ENCODE peak calls at places on chromosome 17, in six cellular contexts. M is CD4-positive, alpha-beta memory T cell; B is NT2/D1; D is GM23248; P is fibroblast of lung; A is pancreas. U is an unnamed sample.

GRCh38 chr17:1730345-1731193 is 6.1 kb downstream of the WDR81 start:
- DNase-seq in M (no peak), B (no peak), D (peak; percentile 93), P (peak; percentile 94), A (no peak), U (no peak)

GRCh38 chr17:33927732-33928133 is 327.4 kb upstream of the CCL2 start:
- DNase-seq in M (no peak), B (no peak), D (peak; percentile 50), P (peak; percentile 5), A (no peak), U (no peak)

GRCh38 chr17:77613627-77614026 is 344.9 kb upstream of the TNRC6C start:
- DNase-seq in M (no peak), B (no peak), D (no peak), P (no peak), A (no peak), U (no peak)

GRCh38 chr17:75006653-75007052 is 5.8 kb upstream of the MRPL58 start:
- DNase-seq in M (no peak), B (no peak), D (no peak), P (no peak), A (no peak), U (no peak)

GRCh38 chr17:74923538-74924249 is 379 bp upstream of the OTOP2 start:
- DNase-seq in M (peak; percentile 68), B (no peak), D (peak; percentile 71), P (peak; percentile 28), A (peak; percentile 96), U (no peak)

GRCh38 chr17:10126554-10127493 is 71.6 kb downstream of the GAS7 start:
- DNase-seq in M (no peak), B (no peak), D (peak; percentile 76), P (peak; percentile 90), A (no peak), U (no peak)

GRCh38 chr17:49548506-49549310 is 27.0 kb upstream of the NXPH3 start:
- DNase-seq in M (no peak), B (no peak), D (peak; percentile 62), P (peak; percentile 36), A (peak; percentile 60), U (no peak)

GRCh38 chr17:29045734-29046133 is 2.8 kb downstream of the PIPOX start:
- DNase-seq in M (no peak), B (no peak), D (peak; percentile 10), P (no peak), A (no peak), U (no peak)

GRCh38 chr17:37191219-37191618 is 184.6 kb upstream of the C17orf78 start:
- DNase-seq in M (no peak), B (no peak), D (no peak), P (peak; percentile 38), A (no peak), U (no peak)

DNA sequence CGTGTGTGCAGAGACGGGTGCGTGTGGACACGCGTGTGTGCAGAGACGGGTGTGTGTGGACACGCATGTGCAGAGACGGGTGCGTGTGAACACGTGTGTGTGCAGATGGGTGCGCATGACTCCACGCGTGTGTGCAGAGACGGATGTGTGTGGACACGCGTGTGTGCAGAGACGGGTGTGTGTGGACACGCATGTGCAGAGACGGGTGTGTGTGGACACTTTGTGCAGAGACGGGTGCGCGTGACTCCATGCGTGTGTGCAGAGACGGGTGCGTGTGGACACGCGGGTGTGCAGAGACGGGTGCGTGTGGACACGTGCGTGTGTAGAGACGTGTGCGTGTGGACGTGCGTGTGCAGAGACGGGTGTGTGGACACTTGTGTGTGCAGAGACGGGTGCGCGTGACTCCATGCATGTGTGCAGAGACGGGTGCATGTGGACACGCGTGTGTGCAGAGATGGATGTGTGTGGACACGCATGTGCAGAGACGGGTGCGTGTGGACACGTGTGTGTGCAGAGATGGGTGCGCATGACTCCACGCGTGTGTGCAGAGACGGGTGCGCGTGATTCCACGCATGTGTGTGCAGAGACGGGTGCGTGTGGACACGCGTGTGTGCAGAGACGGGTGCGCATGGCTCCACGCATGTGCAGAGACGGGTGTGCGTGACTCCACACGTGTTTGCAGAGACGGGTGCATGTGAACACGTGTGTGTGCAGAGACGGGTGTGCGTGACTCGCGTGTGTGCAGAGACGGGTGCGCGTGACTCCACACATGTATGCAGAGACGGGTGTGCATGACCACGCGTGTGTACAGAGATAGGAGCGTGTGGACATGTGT is 1.6 kb upstream of the CD7 start:
- DNase-seq in M (no peak), B (no peak), D (no peak), P (no peak), A (no peak), U (no peak)
- H3K4me1 ChIP-seq in M (peaks cover 42% of the 10 kb centered on the region), B (peaks cover 43% of the 10 kb centered on the region), D (no peaks in the 10 kb centered on the region), P (no peaks in the 10 kb centered on the region), A (peaks cover 3% of the 10 kb centered on the region), U (no peaks in the 10 kb centered on the region)

GRCh38 chr17:5092139-5093010 is 14.1 kb downstream of the ZFP3 start:
- DNase-seq in M (no peak), B (no peak), D (no peak), P (peak; percentile 18), A (no peak), U (no peak)
- H3K9me3 ChIP-seq in M (peaks cover 27% of the 10 kb centered on the region), B (peaks cover 91% of the 10 kb centered on the region), D (peaks cover 28% of the 10 kb centered on the region), P (peaks cover 4% of the 10 kb centered on the region), A (peaks cover 4% of the 10 kb centered on the region), U (peaks cover 9% of the 10 kb centered on the region)

GRCh38 chr17:8141046-8141445 is 11.2 kb downstream of the PER1 start:
- DNase-seq in M (no peak), B (no peak), D (no peak), P (no peak), A (peak; percentile 55), U (no peak)

GRCh38 chr17:8142887-8143580 is 9.2 kb downstream of the PER1 start:
- DNase-seq in M (no peak), B (no peak), D (no peak), P (no peak), A (no peak), U (no peak)

GRCh38 chr17:8140413-8141029 is 11.7 kb downstream of the PER1 start:
- DNase-seq in M (no peak), B (no peak), D (no peak), P (no peak), A (no peak), U (no peak)

GRCh38 chr17:8142158-8142886 is 9.9 kb downstream of the PER1 start:
- DNase-seq in M (peak; percentile 14), B (no peak), D (no peak), P (no peak), A (no peak), U (no peak)

GRCh38 chr17:8141741-8142140 is 10.5 kb downstream of the PER1 start:
- DNase-seq in M (no peak), B (no peak), D (no peak), P (no peak), A (no peak), U (no peak)
- H3K36me3 ChIP-seq in M (peaks cover 60% of the 10 kb centered on the region), B (peaks cover 58% of the 10 kb centered on the region), D (peaks cover 16% of the 10 kb centered on the region), P (peaks cover 25% of the 10 kb centered on the region), A (peaks cover 73% of the 10 kb centered on the region), U (peaks cover 33% of the 10 kb centered on the region)

DNA sequence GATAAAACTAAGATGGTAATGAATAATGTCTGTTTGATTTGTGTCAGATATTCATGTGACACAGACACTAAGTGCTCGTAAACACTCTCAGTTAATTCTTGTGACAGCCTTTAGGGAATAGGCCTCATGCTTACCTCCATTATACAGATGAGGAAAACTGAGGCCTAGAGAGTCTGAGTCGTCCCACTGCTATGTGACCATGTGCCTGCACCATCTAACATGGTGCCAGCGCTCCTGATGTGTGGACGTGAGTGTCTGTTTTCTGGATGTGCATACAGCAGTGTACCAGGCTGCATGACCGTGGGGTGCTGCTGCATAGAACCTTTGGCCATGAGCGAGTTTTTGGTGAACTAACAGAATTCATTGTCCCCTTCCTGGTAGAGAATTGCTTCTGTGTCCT is 61.8 kb downstream of the MPRIP start:
- DNase-seq in M (no peak), B (no peak), D (no peak), P (no peak), A (no peak), U (no peak)
- H3K4me1 ChIP-seq in M (peaks cover 28% of the 10 kb centered on the region), B (peaks cover 20% of the 10 kb centered on the region), D (peaks cover 27% of the 10 kb centered on the region), P (peaks cover 21% of the 10 kb centered on the region), A (peaks cover 25% of the 10 kb centered on the region), U (peaks cover 2% of the 10 kb centered on the region)

DNA sequence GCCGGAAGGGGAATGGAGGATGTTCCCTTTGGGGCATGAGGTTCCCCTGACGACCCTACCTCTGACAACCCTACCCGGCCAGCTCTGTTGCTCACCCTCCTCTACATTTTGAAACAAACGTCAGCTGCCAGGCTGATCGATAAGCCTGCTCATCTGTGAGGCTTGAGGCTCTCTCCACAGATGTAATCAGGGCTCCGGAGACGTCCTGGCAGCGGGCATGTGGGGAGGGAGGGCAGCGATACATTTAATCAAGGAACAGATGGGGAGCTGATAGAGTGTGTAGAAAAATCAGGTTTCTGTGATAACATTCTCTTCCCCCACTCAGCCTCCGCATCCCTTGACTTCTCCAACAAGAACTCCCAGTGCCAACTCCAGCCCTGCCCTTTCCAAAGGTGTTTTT is 212.3 kb upstream of the SDK2 start:
- DNase-seq in M (no peak), B (no peak), D (no peak), P (no peak), A (no peak), U (no peak)
- H3K9me3 ChIP-seq in M (no peaks in the 10 kb centered on the region), B (peaks cover 19% of the 10 kb centered on the region), D (no peaks in the 10 kb centered on the region), P (no peaks in the 10 kb centered on the region), A (no peaks in the 10 kb centered on the region), U (no peaks in the 10 kb centered on the region)

DNA sequence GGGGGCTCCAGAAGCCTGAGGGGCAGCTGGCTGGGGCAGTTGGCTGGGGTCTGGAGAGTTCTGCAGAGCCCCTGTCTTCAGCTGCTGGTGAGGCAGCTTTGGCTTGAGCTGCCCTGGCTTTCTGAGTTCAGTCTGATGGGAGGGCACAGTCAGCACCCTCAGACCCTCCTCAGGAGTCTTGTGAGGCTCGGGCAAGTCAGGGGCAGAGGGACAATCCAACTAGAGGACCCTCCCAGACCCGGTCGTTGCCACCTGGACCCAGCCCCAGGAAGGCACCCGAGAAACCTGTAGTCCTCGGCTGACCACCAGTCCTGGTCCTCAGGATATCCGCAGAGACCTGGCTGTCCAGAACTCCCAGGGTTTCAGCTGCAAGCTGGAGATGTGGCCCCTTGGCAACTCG is 1.9 kb downstream of the CARD14 start:
- DNase-seq in M (no peak), B (no peak), D (no peak), P (no peak), A (no peak), U (no peak)
- H3K36me3 ChIP-seq in M (no peaks in the 10 kb centered on the region), B (no peaks in the 10 kb centered on the region), D (no peaks in the 10 kb centered on the region), P (no peaks in the 10 kb centered on the region), A (no peaks in the 10 kb centered on the region), U (no peaks in the 10 kb centered on the region)

GRCh38 chr17:47652570-47652969 is 2.9 kb downstream of the KPNB1 start:
- DNase-seq in M (no peak), B (no peak), D (peak; percentile 43), P (peak; percentile 16), A (no peak), U (no peak)
- H3K4me1 ChIP-seq in M (peaks cover 82% of the 10 kb centered on the region), B (no peaks in the 10 kb centered on the region), D (peaks cover 43% of the 10 kb centered on the region), P (peaks cover 7% of the 10 kb centered on the region), A (peaks cover 37% of the 10 kb centered on the region), U (no peaks in the 10 kb centered on the region)

GRCh38 chr17:22277595-22277994 is 585.3 kb downstream of the KCNJ18 start:
- DNase-seq in M (no peak), B (no peak), D (no peak), P (no peak), A (peak; percentile 27), U (no peak)
- H3K9me3 ChIP-seq in M (no peaks in the 10 kb centered on the region), B (no peaks in the 10 kb centered on the region), D (no peaks in the 10 kb centered on the region), P (no peaks in the 10 kb centered on the region), A (no peaks in the 10 kb centered on the region), U (peaks cover 2% of the 10 kb centered on the region)

DNA sequence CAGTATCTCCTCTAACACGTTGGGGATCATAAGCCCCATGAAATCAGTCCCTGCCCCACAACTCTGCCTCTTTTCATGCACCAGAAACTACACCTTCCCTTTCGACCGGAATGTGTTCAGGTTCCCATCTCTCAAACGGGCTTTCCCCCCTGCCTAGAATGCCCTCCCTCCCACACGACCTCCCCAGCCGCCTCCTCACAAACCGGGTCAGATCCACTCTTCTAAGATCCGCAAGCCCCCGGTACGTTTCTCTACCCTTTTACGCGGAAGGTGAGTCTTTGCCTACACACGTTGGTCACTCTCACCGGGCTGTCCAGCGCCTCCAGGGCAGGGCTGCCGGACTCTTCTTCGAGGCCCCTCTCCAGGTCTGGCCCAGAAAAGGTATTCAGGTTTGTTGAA is 708 bp downstream of the DHX33 start:
- DNase-seq in M (no peak), B (no peak), D (no peak), P (no peak), A (no peak), U (no peak)
- H3K36me3 ChIP-seq in M (no peaks in the 10 kb centered on the region), B (peaks cover 26% of the 10 kb centered on the region), D (peaks cover under 1% of the 10 kb centered on the region), P (peaks cover 2% of the 10 kb centered on the region), A (peaks cover 4% of the 10 kb centered on the region), U (no peaks in the 10 kb centered on the region)